ENCODE peak calls at places on chromosomes 4 and X, in four cellular contexts. One of them, this sample, is unnamed.

GRCh38 chrX:139738581-139738980 is 30.6 kb upstream of the MCF2 start:
- DNase-seq in stimulated activated CD8-positive, alpha-beta memory T cell treated with anti-CD3 and anti-CD28 coated beads, Interleukin-4, amount 100 ng/mL, for 1 hour: no peak
- DNase-seq in NCI-H748 treated with DMSO at 0.1 percent for 48 hours: no peak
- DNase-seq in HFF-Myc: no peak
- DNase-seq in this sample: no peak

GRCh38 chr4:24417206-24417605 is 167.1 kb downstream of the DHX15 start:
- DNase-seq in HFF-Myc: no peak
- DNase-seq in NCI-H748 treated with DMSO at 0.1 percent for 48 hours: no peak
- DNase-seq in stimulated activated CD8-positive, alpha-beta memory T cell treated with anti-CD3 and anti-CD28 coated beads, Interleukin-4, amount 100 ng/mL, for 1 hour: no peak
- DNase-seq in this sample: no peak

GRCh38 chr4:162201673-162202072 is 37.9 kb upstream of the FSTL5 start:
- DNase-seq in NCI-H748 treated with DMSO at 0.1 percent for 48 hours: no peak
- DNase-seq in HFF-Myc: no peak
- DNase-seq in stimulated activated CD8-positive, alpha-beta memory T cell treated with anti-CD3 and anti-CD28 coated beads, Interleukin-4, amount 100 ng/mL, for 1 hour: no peak
- DNase-seq in this sample: no peak

GRCh38 chr4:80073362-80074008 is 456 bp upstream of the ANTXR2 start:
- DNase-seq in stimulated activated CD8-positive, alpha-beta memory T cell treated with anti-CD3 and anti-CD28 coated beads, Interleukin-4, amount 100 ng/mL, for 1 hour: no peak
- DNase-seq in NCI-H748 treated with DMSO at 0.1 percent for 48 hours: no peak
- DNase-seq in HFF-Myc: no peak
- DNase-seq in this sample: no peak

GRCh38 chrX:78979789-78980464 is 34.7 kb downstream of the P2RY10 start:
- DNase-seq in stimulated activated CD8-positive, alpha-beta memory T cell treated with anti-CD3 and anti-CD28 coated beads, Interleukin-4, amount 100 ng/mL, for 1 hour: no peak
- DNase-seq in NCI-H748 treated with DMSO at 0.1 percent for 48 hours: no peak
- DNase-seq in HFF-Myc: no peak
- DNase-seq in this sample: no peak

GRCh38 chr4:26931961-26932360 is 71.3 kb downstream of the STIM2 start:
- DNase-seq in stimulated activated CD8-positive, alpha-beta memory T cell treated with anti-CD3 and anti-CD28 coated beads, Interleukin-4, amount 100 ng/mL, for 1 hour: no peak
- DNase-seq in NCI-H748 treated with DMSO at 0.1 percent for 48 hours: no peak
- DNase-seq in HFF-Myc: no peak
- DNase-seq in this sample: no peak

GRCh38 chr4:10640535-10641159 is 43.9 kb downstream of the CLNK start:
- DNase-seq in NCI-H748 treated with DMSO at 0.1 percent for 48 hours: no peak
- DNase-seq in stimulated activated CD8-positive, alpha-beta memory T cell treated with anti-CD3 and anti-CD28 coated beads, Interleukin-4, amount 100 ng/mL, for 1 hour: no peak
- DNase-seq in HFF-Myc: no peak
- DNase-seq in this sample: no peak

GRCh38 chr4:5808081-5808741 is 84.7 kb downstream of the CRMP1 start:
- DNase-seq in HFF-Myc: no peak
- DNase-seq in stimulated activated CD8-positive, alpha-beta memory T cell treated with anti-CD3 and anti-CD28 coated beads, Interleukin-4, amount 100 ng/mL, for 1 hour: no peak
- DNase-seq in NCI-H748 treated with DMSO at 0.1 percent for 48 hours: no peak
- DNase-seq in this sample: no peak

GRCh38 chr4:188988131-188988530 is 848.9 kb downstream of the TRIML1 start:
- DNase-seq in HFF-Myc: no peak
- DNase-seq in NCI-H748 treated with DMSO at 0.1 percent for 48 hours: no peak
- DNase-seq in stimulated activated CD8-positive, alpha-beta memory T cell treated with anti-CD3 and anti-CD28 coated beads, Interleukin-4, amount 100 ng/mL, for 1 hour: no peak
- DNase-seq in this sample: no peak

GRCh38 chr4:152738812-152739211 is 40.7 kb downstream of the TIGD4 start:
- DNase-seq in stimulated activated CD8-positive, alpha-beta memory T cell treated with anti-CD3 and anti-CD28 coated beads, Interleukin-4, amount 100 ng/mL, for 1 hour: no peak
- DNase-seq in NCI-H748 treated with DMSO at 0.1 percent for 48 hours: no peak
- DNase-seq in HFF-Myc: no peak
- DNase-seq in this sample: no peak

GRCh38 chrX:42615161-42615563 is 162.8 kb downstream of the PPP1R2C start:
- DNase-seq in stimulated activated CD8-positive, alpha-beta memory T cell treated with anti-CD3 and anti-CD28 coated beads, Interleukin-4, amount 100 ng/mL, for 1 hour: no peak
- DNase-seq in NCI-H748 treated with DMSO at 0.1 percent for 48 hours: no peak
- DNase-seq in HFF-Myc: no peak
- DNase-seq in this sample: peak; percentile 42

GRCh38 chr4:5940470-5941203 is 47.8 kb upstream of the CRMP1 start:
- DNase-seq in stimulated activated CD8-positive, alpha-beta memory T cell treated with anti-CD3 and anti-CD28 coated beads, Interleukin-4, amount 100 ng/mL, for 1 hour: no peak
- DNase-seq in HFF-Myc: peak; percentile 9
- DNase-seq in NCI-H748 treated with DMSO at 0.1 percent for 48 hours: peak; percentile 79
- DNase-seq in this sample: peak; percentile 90

This sample was measured in Karpas-422.